ENCODE peak calls at places on chromosomes 3 and 15, in six cellular contexts. Z, I, F, J, L and C are unnamed samples.

GRCh38 chr15:96177279-96177678 is 153.2 kb upstream of the NR2F2 start:
- DNase-seq in F (no peak), L (no peak), Z (no peak), J (no peak), I (no peak), C (no peak)

GRCh38 chr3:64054488-64054887 is 31.2 kb upstream of the PSMD6 start:
- DNase-seq in L (no peak), I (no peak), Z (no peak), F (no peak), J (no peak), C (no peak)

GRCh38 chr3:46584598-46585467 is 18.7 kb upstream of the LRRC2 start:
- DNase-seq in Z (no peak), L (no peak), F (no peak), I (no peak), J (no peak), C (no peak)

GRCh38 chr3:81437683-81438082 is 323.8 kb downstream of the GBE1 start:
- DNase-seq in F (no peak), Z (no peak), I (no peak), J (no peak), L (no peak), C (no peak)

GRCh38 chr3:14329116-14329830 is 73.1 kb upstream of the SLC6A6 start:
- DNase-seq in I (no peak), F (no peak), L (peak), J (no peak), Z (no peak), C (peak)

GRCh38 chr3:141336672-141337522 is 31.4 kb upstream of the ZBTB38 start:
- DNase-seq in L (no peak), Z (peak), F (no peak), J (no peak), I (peak), C (no peak)

GRCh38 chr3:185813691-185814215 is 11.1 kb downstream of the IGF2BP2 start:
- DNase-seq in L (peak), Z (no peak), J (no peak), F (no peak), I (peak), C (no peak)

GRCh38 chr3:190614466-190615384 is 100.8 kb downstream of the IL1RAP start:
- DNase-seq in F (no peak), I (no peak), L (no peak), Z (no peak), J (no peak), C (peak)

GRCh38 chr3:42665050-42665878 is 11.8 kb downstream of the ZBTB47 start:
- DNase-seq in J (peak), I (no peak), L (no peak), Z (no peak), F (no peak), C (no peak)

GRCh38 chr15:31434418-31435255 is 108.0 kb downstream of the KLF13 start:
- DNase-seq in L (peak), F (no peak), I (no peak), Z (no peak), J (no peak), C (peak)

GRCh38 chr3:52108302-52109232 is 45.7 kb downstream of the POC1A start:
- DNase-seq in I (peak), Z (no peak), L (peak), F (no peak), J (peak), C (no peak)

GRCh38 chr3:69425249-69425648 is 39.4 kb upstream of the FRMD4B start:
- DNase-seq in J (peak), I (peak), Z (peak), F (peak), L (peak), C (no peak)

GRCh38 chr3:187922704-187923393 is 177.6 kb upstream of the BCL6 start:
- DNase-seq in I (no peak), F (no peak), J (no peak), Z (peak), L (no peak), C (no peak)

DNA sequence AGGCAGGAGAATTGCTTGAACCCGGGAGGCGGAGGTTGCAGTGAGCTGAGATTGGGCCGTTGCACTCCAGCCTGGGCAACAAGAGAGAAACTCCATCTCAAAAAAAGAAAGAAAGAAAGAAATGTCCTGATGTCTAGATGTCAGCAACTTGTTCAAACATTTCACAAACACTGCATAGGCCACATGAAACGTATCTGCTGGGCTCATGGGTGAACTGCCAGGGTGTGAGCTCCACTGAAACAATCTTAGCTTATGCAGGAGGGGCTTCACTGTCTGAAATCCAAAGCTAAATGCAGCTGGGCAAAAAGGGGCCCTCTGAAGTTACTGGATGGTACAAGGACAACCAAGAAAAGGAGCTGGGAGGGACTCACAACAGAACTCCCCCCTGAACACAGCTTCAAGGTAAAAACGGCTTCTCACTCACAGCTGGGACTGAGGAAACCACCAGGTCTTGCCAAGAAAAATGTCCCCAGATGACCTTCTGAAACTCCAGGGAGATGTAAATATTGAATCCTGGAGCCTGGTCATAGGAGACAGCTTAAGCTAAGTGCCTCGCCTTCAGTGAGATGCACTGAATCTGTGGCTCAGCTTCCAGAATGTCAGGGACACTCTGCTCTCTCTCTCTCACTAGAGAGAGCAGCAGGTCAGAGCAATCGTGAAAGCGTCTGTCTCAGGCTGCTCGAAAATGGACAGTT is 31.9 kb downstream of the SEC61A1 start:
- DNase-seq in F (no peak), Z (peak), L (no peak), J (no peak), I (no peak), C (no peak)
- TF ChIP-seq REST in F (no peak), Z (no peak), L (no peak), J (no peak), I (no peak), C (no peak)

GRCh38 chr3:169348981-169349942 is 314.2 kb downstream of the MECOM start:
- DNase-seq in Z (no peak), I (no peak), J (no peak), L (no peak), F (no peak), C (no peak)
- TF ChIP-seq REST in Z (no peak), I (no peak), J (no peak), L (no peak), F (no peak), C (no peak)

DNA sequence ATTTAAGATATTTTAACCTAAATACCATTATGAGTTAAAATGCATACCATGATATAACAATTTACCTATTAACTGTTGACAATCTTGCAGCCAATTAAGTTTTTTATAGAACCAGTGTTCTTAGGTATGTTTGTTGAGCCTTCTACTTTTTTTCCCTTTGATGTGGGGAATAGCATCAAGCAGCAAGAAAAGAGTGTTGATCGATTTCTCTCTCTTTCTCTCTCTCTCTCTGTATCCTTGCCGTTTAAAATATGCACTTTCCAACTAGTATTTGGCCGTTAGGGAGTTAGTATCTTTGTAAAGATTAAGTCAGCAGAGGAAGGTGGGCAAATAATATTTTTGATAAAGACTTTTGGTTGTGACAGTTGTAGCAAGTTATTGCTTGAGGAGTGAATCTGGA is 5.9 kb downstream of the CHD2 start:
- DNase-seq in L (no peak), F (no peak), I (no peak), J (no peak), Z (no peak), C (no peak)
- TF ChIP-seq REST in L (no peak), F (no peak), I (no peak), J (no peak), Z (no peak), C (no peak)

DNA sequence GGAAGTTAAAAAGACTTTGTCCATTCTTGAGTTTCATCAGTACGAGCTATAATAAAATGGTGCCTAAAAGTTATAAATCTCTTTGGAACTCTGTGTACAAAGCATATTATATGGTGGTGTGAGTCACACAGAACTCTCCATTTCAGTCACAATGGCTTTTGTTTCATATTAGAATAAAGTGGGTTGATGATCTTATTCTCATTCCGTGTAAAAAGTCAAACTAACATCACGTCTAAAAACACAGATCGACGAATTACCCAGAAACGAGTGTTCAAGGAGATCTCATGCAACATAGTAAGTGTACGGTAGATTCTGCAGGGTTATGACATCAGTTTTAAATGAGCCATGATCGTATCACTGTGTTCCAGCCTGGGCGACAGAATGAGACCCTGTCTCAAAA is 122.4 kb downstream of the FOXP1 start:
- DNase-seq in F (no peak), I (no peak), J (no peak), Z (no peak), L (no peak), C (no peak)
- TF ChIP-seq REST in F (no peak), I (no peak), J (no peak), Z (no peak), L (no peak), C (no peak)

GRCh38 chr15:55196011-55196410 is 730 bp downstream of the RSL24D1 start:
- DNase-seq in I (peak), Z (no peak), J (no peak), L (no peak), F (no peak), C (peak)

GRCh38 chr15:55197362-55197705 is 593 bp upstream of the RSL24D1 start:
- DNase-seq in L (peak), F (no peak), J (no peak), I (no peak), Z (no peak), C (no peak)

GRCh38 chr15:55196458-55197361 is at the start of gene RSL24D1:
- DNase-seq in L (peak), I (peak), Z (peak), F (peak), J (peak), C (peak)

GRCh38 chr15:55197719-55198118 is 978 bp upstream of the RSL24D1 start:
- DNase-seq in Z (no peak), I (no peak), L (no peak), J (no peak), F (no peak), C (no peak)

DNA sequence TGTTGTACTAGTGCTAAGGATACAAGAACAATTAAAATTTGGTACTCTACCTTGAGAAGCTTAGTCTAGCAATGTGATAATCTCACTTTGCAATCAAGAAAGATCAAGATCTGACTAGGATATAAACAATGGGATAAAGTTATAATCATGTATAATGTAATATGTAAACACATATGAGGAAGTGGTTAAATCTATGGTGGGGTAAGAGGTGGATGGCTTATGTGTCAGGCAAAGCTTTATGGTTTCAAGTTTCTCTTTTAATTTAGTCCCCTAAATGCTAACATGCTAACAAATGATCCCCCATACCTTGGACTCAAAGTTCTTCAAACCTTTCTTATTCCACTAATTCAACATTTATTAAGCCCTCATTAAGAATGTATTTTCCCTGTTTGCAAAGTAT is 2.5 kb downstream of the RSL24D1 start:
- DNase-seq in L (no peak), Z (no peak), J (no peak), I (no peak), F (no peak), C (no peak)
- TF ChIP-seq REST in L (no peak), Z (no peak), J (no peak), I (no peak), F (no peak), C (no peak)

DNA sequence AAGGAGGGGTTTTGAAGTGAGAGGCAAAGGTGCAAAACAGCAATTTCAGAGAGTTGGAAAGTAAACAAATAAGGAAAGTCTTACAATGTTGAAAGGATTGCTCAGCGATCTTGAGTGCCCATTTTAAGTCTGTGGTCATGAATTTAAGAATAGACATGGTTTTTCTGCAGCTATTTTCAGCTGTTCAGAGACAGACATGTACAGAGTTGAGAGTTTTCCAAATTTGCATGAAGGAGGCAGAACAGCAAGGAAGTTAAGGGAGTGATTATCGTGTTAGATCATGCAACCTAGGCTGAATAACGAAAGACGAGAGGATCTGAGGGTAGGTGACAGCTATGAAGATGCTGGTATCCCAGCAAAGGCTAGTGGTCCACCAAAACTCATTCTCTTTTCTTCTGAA is 37.2 kb downstream of the DET1 start:
- DNase-seq in Z (no peak), L (no peak), I (no peak), F (no peak), J (no peak), C (no peak)
- TF ChIP-seq REST in Z (no peak), L (no peak), I (no peak), F (no peak), J (no peak), C (no peak)

GRCh38 chr3:171849632-171850323 is 6.6 kb downstream of the TMEM212 start:
- DNase-seq in Z (no peak), J (no peak), L (no peak), F (no peak), I (no peak), C (no peak)

GRCh38 chr3:171850968-171851600 is 7.9 kb downstream of the TMEM212 start:
- DNase-seq in Z (no peak), I (no peak), L (no peak), J (no peak), F (no peak), C (no peak)

GRCh38 chr3:171851685-171852084 is 8.5 kb downstream of the TMEM212 start:
- DNase-seq in I (peak), J (no peak), F (peak), Z (peak), L (no peak), C (no peak)

GRCh38 chr3:171847595-171848259 is 4.6 kb downstream of the TMEM212 start:
- DNase-seq in J (no peak), F (no peak), L (no peak), Z (no peak), I (no peak), C (no peak)

GRCh38 chr3:171850324-171850697 is 7.2 kb downstream of the TMEM212 start:
- DNase-seq in L (no peak), Z (no peak), F (no peak), I (peak), J (no peak), C (no peak)
- TF ChIP-seq REST in L (no peak), Z (no peak), F (no peak), I (no peak), J (no peak), C (no peak)

DNA sequence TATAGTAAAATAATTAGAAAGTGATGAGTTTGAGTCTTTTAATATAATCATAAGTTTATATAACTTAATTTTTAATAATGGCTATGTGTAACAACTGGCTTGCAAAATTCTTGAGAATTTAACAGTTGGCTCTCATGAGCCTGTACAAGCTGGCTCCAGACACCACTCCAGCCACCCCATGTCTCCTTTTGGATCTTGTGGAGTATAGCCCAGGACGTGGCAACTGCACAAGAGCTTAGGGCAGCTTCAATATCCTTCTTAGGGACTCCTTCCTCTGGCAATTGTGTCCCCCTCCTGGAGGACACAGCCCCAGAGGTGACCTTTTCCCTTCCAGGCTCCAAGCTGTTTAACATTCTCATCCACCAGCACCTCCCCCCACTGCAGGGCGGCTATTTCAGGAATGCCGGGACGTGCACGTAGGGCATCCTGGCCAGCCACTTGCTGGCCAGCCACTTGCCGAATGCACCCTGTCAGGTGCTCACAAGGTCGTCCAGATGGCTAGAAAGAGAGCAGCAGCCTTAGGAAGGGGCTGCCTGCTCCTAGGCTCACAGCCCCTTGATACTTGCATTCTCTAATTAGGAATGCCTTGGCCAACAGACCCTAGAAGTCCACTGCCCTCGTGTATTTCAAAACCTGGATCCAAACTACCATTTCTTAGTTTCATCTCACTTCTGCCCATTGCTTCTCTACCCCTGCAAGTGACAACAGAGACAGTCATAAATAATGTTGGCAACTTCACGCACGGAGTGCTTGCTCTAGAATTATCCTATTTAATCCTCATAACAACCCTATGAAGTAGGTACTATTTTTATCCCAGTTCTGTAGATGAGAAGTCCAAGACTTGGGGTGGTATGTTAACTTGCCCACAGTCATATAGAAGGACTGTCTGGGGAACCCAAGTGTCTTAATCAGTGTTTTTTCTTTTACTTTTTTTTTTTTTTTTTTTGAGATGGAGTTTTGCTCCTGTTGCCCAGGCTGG is 24.5 kb upstream of the IDH2 start:
- DNase-seq in Z (peak), I (no peak), F (no peak), L (peak), J (no peak), C (no peak)
- TF ChIP-seq REST in Z (no peak), I (no peak), F (no peak), L (no peak), J (no peak), C (no peak)

DNA sequence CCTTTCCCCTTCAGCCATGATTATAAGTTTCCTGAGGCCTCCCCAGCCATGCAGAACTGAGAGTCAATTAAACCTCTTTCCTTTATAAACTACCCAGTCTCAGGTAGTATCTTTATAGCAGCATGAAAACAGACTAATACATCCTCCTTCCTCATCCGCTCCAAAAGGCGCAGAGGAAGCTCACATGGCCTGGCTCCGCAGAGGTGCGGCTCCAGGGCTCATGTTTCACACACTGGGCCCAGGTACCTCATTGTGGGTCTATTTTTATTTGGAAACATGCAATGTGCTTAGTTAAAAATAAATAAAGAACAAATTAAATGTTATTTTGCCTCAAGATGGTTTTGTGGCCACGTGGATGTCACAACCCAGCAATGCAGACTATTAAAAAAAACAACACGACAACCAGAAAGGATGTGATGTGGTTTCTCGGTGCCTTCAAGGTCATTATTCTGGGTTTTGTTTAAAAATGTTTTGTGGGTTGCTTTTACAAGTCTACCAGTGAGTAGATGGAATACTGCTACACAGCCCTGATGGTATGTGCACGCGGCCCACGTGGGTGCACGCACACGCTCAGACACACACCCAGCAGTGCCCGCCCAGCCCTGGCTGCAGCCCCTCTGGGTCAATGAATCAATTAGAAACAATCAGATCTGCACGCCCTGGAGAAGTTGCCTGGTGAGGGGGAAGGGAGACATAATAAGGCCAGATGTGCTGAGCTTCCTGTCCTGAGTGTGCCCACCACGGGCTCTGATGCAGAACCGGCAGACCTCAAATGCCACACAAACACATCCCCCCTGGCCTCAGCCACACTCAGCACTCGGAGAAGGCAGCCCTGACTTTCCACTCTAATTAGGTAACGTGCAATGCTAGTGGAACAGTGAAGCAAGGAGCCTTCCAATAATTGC is 140.1 kb downstream of the ADAMTS17 start:
- DNase-seq in J (peak), F (no peak), Z (no peak), I (no peak), L (no peak), C (peak)
- TF ChIP-seq REST in J (no peak), F (no peak), Z (no peak), I (no peak), L (no peak), C (no peak)